ENCODE peak calls at places on chromosomes 7 and 10, in ten cellular contexts. V is A549, Q is testis, M is IMR-90, L is upper lobe of left lung, J is GM12878, X is tibial nerve, D is sigmoid colon, E is thyroid gland, S is body of pancreas. I is an unnamed sample.

GRCh38 chr10:80356563-80356999 is at the start of the genes DYDC1 and DYDC2:
- DNase-seq in D (peak; percentile 65), J (no peak), L (peak; percentile 73), S (peak; percentile 69), V (no peak), X (no peak), M (no peak), E (peak; percentile 64), Q (peak; percentile 80), I (peak; percentile 52)

GRCh38 chr7:81618400-81619014 is 151.3 kb downstream of the HGF start:
- DNase-seq in V (peak; percentile 71), L (no peak), D (no peak), E (no peak), J (no peak), Q (no peak), X (no peak), M (peak; percentile 98), S (no peak), I (no peak)

GRCh38 chr7:70797109-70797514 is 334.8 kb upstream of the GALNT17 start:
- DNase-seq in E (no peak), Q (no peak), J (no peak), L (no peak), D (no peak), V (no peak), X (no peak), M (no peak), S (no peak), I (no peak)

GRCh38 chr7:41918597-41918996 is 215.7 kb upstream of the INHBA start:
- DNase-seq in D (no peak), E (no peak), J (no peak), X (no peak), S (no peak), M (peak; percentile 98), L (no peak), Q (no peak), V (no peak), I (no peak)

GRCh38 chr10:62036186-62037081 is 134.9 kb downstream of the ARID5B start:
- DNase-seq in Q (no peak), X (no peak), M (no peak), D (no peak), V (no peak), E (no peak), J (no peak), S (no peak), L (no peak), I (no peak)

GRCh38 chr7:151233111-151233701 is 923 bp downstream of the CHPF2 start:
- DNase-seq in D (peak; percentile 70), Q (peak; percentile 70), L (peak; percentile 81), J (no peak), X (no peak), M (peak; percentile 89), V (peak; percentile 56), S (peak; percentile 48), E (peak; percentile 70), I (peak; percentile 43)

GRCh38 chr10:86652361-86653202 is 1.8 kb upstream of the OPN4 start:
- DNase-seq in S (no peak), V (no peak), E (no peak), J (no peak), X (no peak), M (peak; percentile 21), Q (no peak), D (peak; percentile 53), L (peak; percentile 15), I (peak; percentile 13)

GRCh38 chr7:51021906-51022570 is 239.3 kb upstream of the GRB10 start:
- DNase-seq in S (no peak), Q (no peak), E (no peak), X (no peak), D (no peak), V (no peak), J (no peak), M (peak; percentile 31), L (no peak), I (no peak)

GRCh38 chr10:106560925-106561640 is 603.4 kb downstream of the SORCS1 start:
- DNase-seq in S (no peak), Q (no peak), D (no peak), X (no peak), J (no peak), M (peak; percentile 77), V (no peak), E (no peak), L (no peak), I (no peak)

GRCh38 chr10:122116331-122116730 is 127.4 kb downstream of the TACC2 start:
- DNase-seq in M (peak; percentile 96), J (no peak), D (no peak), L (no peak), E (peak; percentile 25), X (no peak), Q (no peak), V (peak; percentile 75), S (no peak), I (peak; percentile 51)

GRCh38 chr10:103069453-103070331 is 123.4 kb downstream of the NT5C2 start:
- DNase-seq in J (peak; percentile 46), V (peak; percentile 73), X (peak; percentile 26), E (peak; percentile 80), L (peak; percentile 63), S (peak; percentile 78), Q (peak; percentile 74), D (no peak), M (peak; percentile 68), I (peak; percentile 52)

GRCh38 chr7:55595511-55595910 is 23.2 kb upstream of the VOPP1 start:
- DNase-seq in D (no peak), V (no peak), X (no peak), E (no peak), M (no peak), L (no peak), Q (no peak), J (no peak), S (no peak), I (no peak)

GRCh38 chr7:133448012-133448411 is 195.1 kb downstream of the EXOC4 start:
- DNase-seq in S (no peak), L (no peak), E (no peak), M (no peak), J (no peak), D (no peak), V (no peak), X (no peak), Q (no peak), I (no peak)

DNA sequence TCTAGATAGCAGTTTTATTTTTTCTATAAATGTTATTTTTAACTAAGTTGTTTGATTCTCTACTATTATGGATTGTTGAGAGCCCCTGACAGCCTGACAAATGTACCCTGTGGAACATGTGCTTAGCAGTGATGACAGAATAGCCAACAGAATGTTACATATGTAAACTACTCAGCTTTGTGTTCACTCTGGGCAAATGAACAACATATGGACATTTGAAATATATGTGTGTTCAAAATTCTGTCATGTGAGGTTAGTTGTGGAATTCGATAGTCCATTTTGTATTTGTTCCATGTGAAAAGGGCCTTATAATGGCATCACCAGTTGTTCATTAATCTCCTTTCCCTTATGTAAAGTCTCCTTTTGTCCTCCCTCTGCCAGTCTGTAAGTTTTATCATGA is 199.7 kb downstream of the EXOC4 start:
- DNase-seq in L (no peak), M (peak; percentile 39), D (no peak), Q (no peak), S (no peak), V (no peak), J (no peak), X (no peak), E (no peak), I (no peak)
- H3K27ac ChIP-seq in L (no peak overlapping the region), M (no peak overlapping the region), D (no peak overlapping the region), Q (no peak overlapping the region), S (no peak overlapping the region), V (no peak overlapping the region), J (no peak overlapping the region), X (no peak overlapping the region), E (no peak overlapping the region), I (no peak overlapping the region)

GRCh38 chr7:36749282-36749960 is 25.1 kb upstream of the AOAH start:
- DNase-seq in E (no peak), D (no peak), V (peak; percentile 29), S (no peak), X (no peak), M (peak; percentile 10), L (no peak), J (no peak), Q (no peak), I (no peak)
- TF ChIP-seq POLR2A in E (no peak), D (no peak), V (no peak), S (no peak), X (no peak), M (no peak), L (no peak), J (no peak), Q (no peak), I (no peak)

GRCh38 chr7:136030867-136031318 is 53.7 kb upstream of the MTPN start:
- DNase-seq in E (no peak), L (no peak), J (peak; percentile 37), Q (no peak), M (no peak), D (no peak), X (no peak), S (no peak), V (no peak), I (no peak)
- TF ChIP-seq CTCF in E (no peak), L (no peak), J (no peak), Q (no peak), M (no peak), D (no peak), X (no peak), S (no peak), V (no peak), I (no peak)

DNA sequence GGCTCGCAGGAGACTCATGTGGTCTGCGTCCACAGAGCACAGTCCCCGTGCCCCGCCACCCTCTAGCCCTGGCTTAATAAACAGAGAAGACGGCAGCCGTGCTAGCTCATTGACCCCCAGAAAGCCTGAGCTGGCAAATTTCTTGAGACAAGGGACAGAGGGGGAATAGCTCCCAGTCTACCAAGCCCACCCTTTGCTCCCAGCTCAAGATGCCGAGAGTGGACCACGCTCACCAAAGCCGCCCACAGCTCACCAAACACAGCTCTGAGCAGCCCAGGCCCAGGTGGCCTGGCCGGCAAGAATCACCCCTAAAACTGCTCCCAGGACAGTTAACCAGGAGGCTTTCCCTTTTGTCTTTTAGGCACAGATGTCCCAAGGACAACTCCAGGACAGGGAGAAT is 5.4 kb downstream of the PDGFA start:
- DNase-seq in S (no peak), J (no peak), D (no peak), L (no peak), V (no peak), X (no peak), E (no peak), Q (no peak), M (no peak), I (no peak)
- H3K27ac ChIP-seq in S (peak overlapping the region; percentile 20), J (no peak overlapping the region), D (peak overlapping the region; percentile 89), L (peak overlapping the region; percentile 27), V (no peak overlapping the region), X (peak overlapping the region; percentile 91), E (no peak overlapping the region), Q (no peak overlapping the region), M (no peak overlapping the region), I (peak overlapping the region; percentile 27)

DNA sequence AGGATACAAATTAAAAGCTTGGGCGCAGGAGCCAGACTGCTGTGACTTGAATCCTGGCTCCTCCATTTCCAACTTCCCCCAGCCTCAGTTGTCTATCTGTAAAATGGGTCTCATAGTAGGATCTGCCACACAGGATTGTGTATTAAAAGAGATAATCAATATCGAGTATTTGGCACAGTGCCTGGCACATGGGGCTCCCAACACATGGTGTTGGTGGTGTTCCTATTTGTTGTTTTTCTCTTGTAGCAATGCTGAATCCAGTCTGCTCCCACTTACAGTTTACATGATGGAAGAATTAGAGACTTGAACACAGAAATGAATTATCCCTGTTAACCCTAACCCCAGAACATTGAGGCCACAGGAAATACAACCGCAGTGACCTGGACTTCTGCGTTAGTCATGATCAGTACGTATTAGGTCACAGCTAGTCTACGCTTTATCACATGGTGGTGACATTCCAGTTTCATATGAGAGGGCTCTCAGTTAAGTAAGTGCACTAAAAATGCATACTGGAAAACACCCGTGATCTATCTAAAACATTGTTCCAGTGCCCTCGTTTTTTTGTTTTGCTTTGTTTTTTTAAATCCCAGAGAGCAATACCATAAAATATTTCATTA is 169.5 kb upstream of the KLF14 start:
- DNase-seq in E (no peak), L (peak; percentile 57), X (no peak), D (no peak), J (no peak), V (peak; percentile 89), Q (no peak), S (no peak), M (peak; percentile 98), I (no peak)
- TF ChIP-seq POLR2A in E (no peak), L (no peak), X (no peak), D (no peak), J (no peak), V (no peak), Q (no peak), S (no peak), M (no peak), I (no peak)

I was measured in heart left ventricle.